ENCODE peak calls at places on chromosomes 16 and 17, in nine cellular contexts. One of them, this sample, is unnamed.

GRCh38 chr16:88481851-88482250 is 28.8 kb downstream of the ZFPM1 start:
- DNase-seq in stomach: no peak
- DNase-seq in lower lobe of right lung: no peak
- DNase-seq in right atrium auricular region: no peak
- DNase-seq in CD8-positive, alpha-beta T cell: no peak
- DNase-seq in BJ: no peak
- DNase-seq in HCT116: no peak
- DNase-seq in ovary: no peak
- DNase-seq in fibroblast of mammary gland: no peak
- DNase-seq in this sample: no peak

GRCh38 chr17:82263641-82264040 is 9.9 kb downstream of the CSNK1D start:
- DNase-seq in stomach: no peak
- DNase-seq in lower lobe of right lung: no peak
- DNase-seq in right atrium auricular region: no peak
- DNase-seq in CD8-positive, alpha-beta T cell: no peak
- DNase-seq in BJ: no peak
- DNase-seq in HCT116: no peak
- DNase-seq in ovary: no peak
- DNase-seq in fibroblast of mammary gland: no peak
- DNase-seq in this sample: no peak

GRCh38 chr16:85037050-85037410 is 9.4 kb downstream of the KIAA0513 start:
- DNase-seq in stomach: no peak
- DNase-seq in lower lobe of right lung: no peak
- DNase-seq in right atrium auricular region: no peak
- DNase-seq in CD8-positive, alpha-beta T cell: no peak
- DNase-seq in BJ: no peak
- DNase-seq in HCT116: peak; percentile 96
- DNase-seq in ovary: no peak
- DNase-seq in fibroblast of mammary gland: peak; percentile 97
- DNase-seq in this sample: no peak

GRCh38 chr16:56610017-56610608 is 1.7 kb downstream of the MT2A start:
- DNase-seq in stomach: peak; percentile 47
- DNase-seq in lower lobe of right lung: peak; percentile 81
- DNase-seq in right atrium auricular region: peak; percentile 85
- DNase-seq in CD8-positive, alpha-beta T cell: peak; percentile 43
- DNase-seq in BJ: peak; percentile 84
- DNase-seq in HCT116: peak; percentile 75
- DNase-seq in ovary: no peak
- DNase-seq in fibroblast of mammary gland: peak; percentile 98
- DNase-seq in this sample: no peak

GRCh38 chr16:25914357-25914962 is 222.7 kb downstream of the HS3ST4 start:
- DNase-seq in stomach: no peak
- DNase-seq in lower lobe of right lung: no peak
- DNase-seq in right atrium auricular region: no peak
- DNase-seq in CD8-positive, alpha-beta T cell: no peak
- DNase-seq in BJ: no peak
- DNase-seq in HCT116: no peak
- DNase-seq in ovary: no peak
- DNase-seq in fibroblast of mammary gland: no peak
- DNase-seq in this sample: no peak

GRCh38 chr17:52048503-52048902 is 110.0 kb downstream of the CA10 start:
- DNase-seq in stomach: no peak
- DNase-seq in lower lobe of right lung: no peak
- DNase-seq in right atrium auricular region: no peak
- DNase-seq in CD8-positive, alpha-beta T cell: no peak
- DNase-seq in BJ: no peak
- DNase-seq in HCT116: no peak
- DNase-seq in ovary: no peak
- DNase-seq in fibroblast of mammary gland: no peak
- DNase-seq in this sample: no peak

GRCh38 chr16:85379041-85380001 is 233.8 kb upstream of the GSE1 start:
- DNase-seq in stomach: no peak
- DNase-seq in lower lobe of right lung: no peak
- DNase-seq in right atrium auricular region: no peak
- DNase-seq in CD8-positive, alpha-beta T cell: no peak
- DNase-seq in BJ: no peak
- DNase-seq in HCT116: no peak
- DNase-seq in ovary: no peak
- DNase-seq in fibroblast of mammary gland: no peak
- DNase-seq in this sample: no peak

GRCh38 chr16:7021653-7022275 is 310.9 kb upstream of the RBFOX1 start:
- DNase-seq in stomach: no peak
- DNase-seq in lower lobe of right lung: no peak
- DNase-seq in right atrium auricular region: no peak
- DNase-seq in CD8-positive, alpha-beta T cell: no peak
- DNase-seq in BJ: no peak
- DNase-seq in HCT116: no peak
- DNase-seq in ovary: no peak
- DNase-seq in fibroblast of mammary gland: no peak
- DNase-seq in this sample: no peak

GRCh38 chr16:3618782-3619166 is 7.4 kb upstream of the SLX4 start:
- DNase-seq in stomach: peak; percentile 24
- DNase-seq in lower lobe of right lung: no peak
- DNase-seq in right atrium auricular region: no peak
- DNase-seq in CD8-positive, alpha-beta T cell: no peak
- DNase-seq in BJ: no peak
- DNase-seq in HCT116: peak; percentile 68
- DNase-seq in ovary: no peak
- DNase-seq in fibroblast of mammary gland: no peak
- DNase-seq in this sample: no peak

GRCh38 chr17:79826210-79826680 is 13.0 kb downstream of the CBX4 start:
- DNase-seq in stomach: no peak
- DNase-seq in lower lobe of right lung: peak; percentile 64
- DNase-seq in right atrium auricular region: no peak
- DNase-seq in CD8-positive, alpha-beta T cell: no peak
- DNase-seq in BJ: no peak
- DNase-seq in HCT116: no peak
- DNase-seq in ovary: no peak
- DNase-seq in fibroblast of mammary gland: no peak
- DNase-seq in this sample: no peak

GRCh38 chr16:56580391-56581048 is 8.8 kb upstream of the MT3 start:
- DNase-seq in stomach: no peak
- DNase-seq in lower lobe of right lung: no peak
- DNase-seq in right atrium auricular region: no peak
- DNase-seq in CD8-positive, alpha-beta T cell: no peak
- DNase-seq in BJ: no peak
- DNase-seq in HCT116: no peak
- DNase-seq in ovary: no peak
- DNase-seq in fibroblast of mammary gland: no peak
- DNase-seq in this sample: no peak

GRCh38 chr17:34637548-34638525 is 58.5 kb downstream of the TMEM132E start:
- DNase-seq in stomach: peak; percentile 79
- DNase-seq in lower lobe of right lung: peak; percentile 84
- DNase-seq in right atrium auricular region: peak; percentile 68
- DNase-seq in CD8-positive, alpha-beta T cell: peak; percentile 74
- DNase-seq in BJ: peak; percentile 2
- DNase-seq in HCT116: peak; percentile 40
- DNase-seq in ovary: peak; percentile 74
- DNase-seq in fibroblast of mammary gland: peak; percentile 58
- DNase-seq in this sample: peak; percentile 89

GRCh38 chr17:29777663-29778062 is 152.4 kb downstream of the SSH2 start:
- DNase-seq in stomach: no peak
- DNase-seq in lower lobe of right lung: no peak
- DNase-seq in right atrium auricular region: no peak
- DNase-seq in CD8-positive, alpha-beta T cell: no peak
- DNase-seq in BJ: no peak
- DNase-seq in HCT116: no peak
- DNase-seq in ovary: no peak
- DNase-seq in fibroblast of mammary gland: no peak
- DNase-seq in this sample: no peak

GRCh38 chr17:7239091-7240027 is at the start of gene PHF23:
- DNase-seq in stomach: peak; percentile 99
- DNase-seq in lower lobe of right lung: peak; percentile 99
- DNase-seq in right atrium auricular region: peak; percentile 99
- DNase-seq in CD8-positive, alpha-beta T cell: peak; percentile 96
- DNase-seq in BJ: peak; percentile 98
- DNase-seq in HCT116: peak; percentile 99
- DNase-seq in ovary: peak; percentile 99
- DNase-seq in fibroblast of mammary gland: peak; percentile 99
- DNase-seq in this sample: peak; percentile 98
- TF ChIP-seq CTCF in stomach: no peak
- TF ChIP-seq CTCF in lower lobe of right lung: no peak
- TF ChIP-seq CTCF in right atrium auricular region: no peak
- TF ChIP-seq CTCF in CD8-positive, alpha-beta T cell: no peak
- TF ChIP-seq CTCF in BJ: no peak
- TF ChIP-seq CTCF in HCT116: no peak
- TF ChIP-seq CTCF in ovary: peak; percentile 47
- TF ChIP-seq CTCF in fibroblast of mammary gland: no peak
- TF ChIP-seq CTCF in this sample: no peak

DNA sequence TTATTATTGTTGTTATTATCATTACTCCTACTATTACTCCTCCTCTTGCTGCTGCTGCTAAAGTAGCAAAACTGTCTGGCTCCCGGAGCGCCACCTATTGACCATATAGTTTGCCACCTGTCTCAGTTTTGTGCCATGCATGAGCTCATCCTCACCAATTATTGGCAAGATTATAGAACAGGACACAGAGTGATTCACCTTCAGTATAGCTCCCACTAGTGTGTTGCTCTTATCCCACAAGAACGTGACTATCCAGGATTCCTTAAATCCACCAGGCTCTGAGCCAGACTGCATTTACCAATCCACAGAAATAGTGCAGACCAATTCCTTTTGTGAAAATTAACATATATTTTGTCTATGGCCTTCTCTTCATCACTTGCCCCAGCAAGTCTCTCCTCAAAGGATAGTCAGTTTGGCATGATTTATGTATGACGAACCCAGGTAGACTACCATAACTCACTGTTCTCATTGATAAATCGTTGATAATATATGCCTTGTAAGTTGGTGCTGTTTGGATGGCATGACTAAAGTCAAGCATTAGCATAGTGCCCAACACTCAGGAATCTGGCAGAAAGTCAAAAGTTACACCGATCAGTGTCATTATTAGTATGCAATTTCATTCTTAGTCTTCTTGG is 405.5 kb upstream of the HSBP1 start:
- DNase-seq in stomach: no peak
- DNase-seq in lower lobe of right lung: no peak
- DNase-seq in right atrium auricular region: no peak
- DNase-seq in CD8-positive, alpha-beta T cell: no peak
- DNase-seq in BJ: no peak
- DNase-seq in HCT116: no peak
- DNase-seq in ovary: no peak
- DNase-seq in fibroblast of mammary gland: peak; percentile 44
- DNase-seq in this sample: no peak
- TF ChIP-seq CTCF in stomach: no peak
- TF ChIP-seq CTCF in lower lobe of right lung: no peak
- TF ChIP-seq CTCF in right atrium auricular region: no peak
- TF ChIP-seq CTCF in CD8-positive, alpha-beta T cell: no peak
- TF ChIP-seq CTCF in BJ: peak; percentile 20
- TF ChIP-seq CTCF in HCT116: no peak
- TF ChIP-seq CTCF in ovary: no peak
- TF ChIP-seq CTCF in fibroblast of mammary gland: peak; percentile 3
- TF ChIP-seq CTCF in this sample: peak; percentile 3

DNA sequence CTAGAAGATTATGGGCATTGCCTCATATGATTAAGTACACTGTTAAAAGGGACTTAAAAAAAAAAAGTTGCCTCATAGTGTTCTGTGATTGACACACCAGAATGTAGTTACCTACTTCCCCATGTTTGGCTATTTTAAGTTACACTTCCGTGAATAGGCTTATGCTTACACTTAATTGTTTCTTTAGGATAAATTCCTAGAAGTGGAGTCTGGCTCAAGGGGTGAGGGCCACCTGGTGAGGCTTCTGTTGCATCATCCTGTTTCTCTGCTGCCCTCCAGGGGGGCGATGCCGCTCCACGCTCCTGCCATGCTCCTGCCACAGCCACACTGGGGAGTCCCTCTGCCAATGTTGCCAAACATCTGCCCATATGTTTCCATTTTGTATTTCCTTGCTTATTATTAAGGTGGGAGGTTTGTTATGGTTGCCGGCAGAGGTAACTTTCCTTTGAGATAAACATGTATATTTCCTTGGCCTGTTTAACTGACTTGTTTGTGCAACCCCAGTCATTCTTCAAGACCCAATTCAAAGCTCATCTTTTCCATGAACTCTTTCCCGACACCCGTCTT is 73.1 kb downstream of the KSR1 start:
- DNase-seq in stomach: no peak
- DNase-seq in lower lobe of right lung: peak; percentile 75
- DNase-seq in right atrium auricular region: no peak
- DNase-seq in CD8-positive, alpha-beta T cell: no peak
- DNase-seq in BJ: no peak
- DNase-seq in HCT116: no peak
- DNase-seq in ovary: no peak
- DNase-seq in fibroblast of mammary gland: no peak
- DNase-seq in this sample: no peak
- TF ChIP-seq CTCF in stomach: no peak
- TF ChIP-seq CTCF in lower lobe of right lung: peak; percentile 19
- TF ChIP-seq CTCF in right atrium auricular region: no peak
- TF ChIP-seq CTCF in CD8-positive, alpha-beta T cell: no peak
- TF ChIP-seq CTCF in BJ: no peak
- TF ChIP-seq CTCF in HCT116: peak; percentile 23
- TF ChIP-seq CTCF in ovary: no peak
- TF ChIP-seq CTCF in fibroblast of mammary gland: no peak
- TF ChIP-seq CTCF in this sample: no peak

GRCh38 chr17:41617136-41617535 is 4.6 kb upstream of the KRT16 start:
- DNase-seq in stomach: no peak
- DNase-seq in lower lobe of right lung: no peak
- DNase-seq in right atrium auricular region: no peak
- DNase-seq in CD8-positive, alpha-beta T cell: no peak
- DNase-seq in BJ: no peak
- DNase-seq in HCT116: no peak
- DNase-seq in ovary: no peak
- DNase-seq in fibroblast of mammary gland: no peak
- DNase-seq in this sample: peak; percentile 9

GRCh38 chr17:41617698-41618097 is 5.1 kb upstream of the KRT16 start:
- DNase-seq in stomach: no peak
- DNase-seq in lower lobe of right lung: no peak
- DNase-seq in right atrium auricular region: no peak
- DNase-seq in CD8-positive, alpha-beta T cell: no peak
- DNase-seq in BJ: no peak
- DNase-seq in HCT116: no peak
- DNase-seq in ovary: no peak
- DNase-seq in fibroblast of mammary gland: no peak
- DNase-seq in this sample: peak; percentile 9

GRCh38 chr17:41614098-41614497 is 1.5 kb upstream of the KRT16 start:
- DNase-seq in stomach: no peak
- DNase-seq in lower lobe of right lung: no peak
- DNase-seq in right atrium auricular region: no peak
- DNase-seq in CD8-positive, alpha-beta T cell: no peak
- DNase-seq in BJ: no peak
- DNase-seq in HCT116: no peak
- DNase-seq in ovary: no peak
- DNase-seq in fibroblast of mammary gland: no peak
- DNase-seq in this sample: no peak

GRCh38 chr17:41613277-41614082 is 913 bp upstream of the KRT16 start:
- DNase-seq in stomach: no peak
- DNase-seq in lower lobe of right lung: no peak
- DNase-seq in right atrium auricular region: no peak
- DNase-seq in CD8-positive, alpha-beta T cell: no peak
- DNase-seq in BJ: no peak
- DNase-seq in HCT116: no peak
- DNase-seq in ovary: no peak
- DNase-seq in fibroblast of mammary gland: no peak
- DNase-seq in this sample: peak; percentile 1

DNA sequence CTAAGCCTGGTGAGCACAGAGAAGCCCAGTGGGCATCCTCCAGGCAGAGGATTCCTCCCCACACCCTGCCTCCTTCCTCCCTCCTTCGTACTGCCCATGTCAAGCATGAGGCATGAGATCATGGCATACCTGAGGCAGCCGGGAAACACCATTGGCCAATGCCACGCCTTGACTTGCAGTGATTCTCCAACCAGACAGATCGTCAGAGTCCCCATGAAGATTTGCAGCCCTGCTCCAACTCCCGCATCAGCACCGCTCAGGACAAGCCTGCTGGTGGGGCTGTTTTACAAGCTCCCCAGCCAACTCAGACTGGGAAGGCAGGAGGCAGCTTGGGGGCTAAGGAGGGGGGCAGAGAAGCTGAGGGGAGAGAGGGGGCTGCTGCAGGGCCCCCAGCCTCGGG is 2.9 kb upstream of the KRT16 start:
- DNase-seq in stomach: no peak
- DNase-seq in lower lobe of right lung: no peak
- DNase-seq in right atrium auricular region: no peak
- DNase-seq in CD8-positive, alpha-beta T cell: no peak
- DNase-seq in BJ: no peak
- DNase-seq in HCT116: peak; percentile 32
- DNase-seq in ovary: no peak
- DNase-seq in fibroblast of mammary gland: no peak
- DNase-seq in this sample: no peak
- TF ChIP-seq CTCF in stomach: no peak
- TF ChIP-seq CTCF in lower lobe of right lung: no peak
- TF ChIP-seq CTCF in right atrium auricular region: no peak
- TF ChIP-seq CTCF in CD8-positive, alpha-beta T cell: no peak
- TF ChIP-seq CTCF in BJ: no peak
- TF ChIP-seq CTCF in HCT116: no peak
- TF ChIP-seq CTCF in ovary: no peak
- TF ChIP-seq CTCF in fibroblast of mammary gland: no peak
- TF ChIP-seq CTCF in this sample: no peak